ENCODE peak calls at places on chromosomes 5 and 9, in six cellular contexts. K, I, G, E, B and W are unnamed samples.

GRCh38 chr9:131733601-131734061 is 6.2 kb downstream of the RAPGEF1 start:
- DNase-seq in K (peak), I (peak), G (no peak), E (no peak), B (no peak), W (no peak)

GRCh38 chr5:64655596-64655995 is 34.7 kb upstream of the SHISAL2B start:
- DNase-seq in K (no peak), I (no peak), G (no peak), E (no peak), B (no peak), W (no peak)

GRCh38 chr9:121122450-121123032 is 47.8 kb downstream of the CNTRL start:
- DNase-seq in K (no peak), I (no peak), G (no peak), E (no peak), B (no peak), W (no peak)

GRCh38 chr9:133477992-133478850 is 678 bp downstream of the SLC2A6 start:
- DNase-seq in K (peak), I (no peak), G (no peak), E (no peak), B (peak), W (no peak)

GRCh38 chr9:3235497-3235896 is 290.3 kb downstream of the RFX3 start:
- DNase-seq in K (no peak), I (no peak), G (no peak), E (no peak), B (no peak), W (no peak)

GRCh38 chr9:113505963-113506624 is 42.6 kb downstream of the RGS3 start:
- DNase-seq in K (no peak), I (no peak), G (no peak), E (no peak), B (no peak), W (no peak)

GRCh38 chr5:43019615-43020293 is 20.4 kb downstream of the ANXA2R start:
- DNase-seq in K (peak), I (peak), G (no peak), E (peak), B (peak), W (no peak)

GRCh38 chr9:88307136-88307535 is 81.1 kb upstream of the SPIN1 start:
- DNase-seq in K (peak), I (no peak), G (no peak), E (peak), B (no peak), W (no peak)

GRCh38 chr9:137078701-137079400 is 1.5 kb downstream of the UAP1L1 start:
- DNase-seq in K (no peak), I (no peak), G (no peak), E (no peak), B (no peak), W (no peak)

GRCh38 chr5:59522201-59522831 is 371.2 kb downstream of the PDE4D start:
- DNase-seq in K (no peak), I (no peak), G (no peak), E (no peak), B (no peak), W (no peak)

GRCh38 chr5:113330533-113331200 is 104.1 kb downstream of the TSSK1B start:
- DNase-seq in K (peak), I (no peak), G (no peak), E (no peak), B (peak), W (no peak)

GRCh38 chr5:131795879-131796792 is 681 bp downstream of the FNIP1 start:
- DNase-seq in K (peak), I (peak), G (peak), E (peak), B (peak), W (peak)

GRCh38 chr9:128727626-128728248 is 3.8 kb upstream of the ZDHHC12 start:
- DNase-seq in K (no peak), I (no peak), G (no peak), E (no peak), B (no peak), W (no peak)

GRCh38 chr9:88645172-88645868 is 110.3 kb downstream of the NXNL2 start:
- DNase-seq in K (no peak), I (no peak), G (no peak), E (no peak), B (no peak), W (no peak)

GRCh38 chr5:102910240-102911226 is 155.4 kb downstream of the PAM start:
- DNase-seq in K (no peak), I (no peak), G (no peak), E (no peak), B (no peak), W (no peak)

GRCh38 chr9:96009690-96010477 is 134.4 kb downstream of the ERCC6L2 start:
- DNase-seq in K (no peak), I (peak), G (no peak), E (no peak), B (no peak), W (no peak)

GRCh38 chr5:89968870-89969472 is 440.6 kb downstream of the CETN3 start:
- DNase-seq in K (no peak), I (no peak), G (no peak), E (no peak), B (no peak), W (no peak)

GRCh38 chr5:948472-949274 is 56.0 kb downstream of the TRIP13 start:
- DNase-seq in K (no peak), I (no peak), G (no peak), E (no peak), B (no peak), W (peak)

GRCh38 chr9:354453-354852 is 139.8 kb downstream of the DOCK8 start:
- DNase-seq in K (no peak), I (no peak), G (no peak), E (no peak), B (no peak), W (no peak)

DNA sequence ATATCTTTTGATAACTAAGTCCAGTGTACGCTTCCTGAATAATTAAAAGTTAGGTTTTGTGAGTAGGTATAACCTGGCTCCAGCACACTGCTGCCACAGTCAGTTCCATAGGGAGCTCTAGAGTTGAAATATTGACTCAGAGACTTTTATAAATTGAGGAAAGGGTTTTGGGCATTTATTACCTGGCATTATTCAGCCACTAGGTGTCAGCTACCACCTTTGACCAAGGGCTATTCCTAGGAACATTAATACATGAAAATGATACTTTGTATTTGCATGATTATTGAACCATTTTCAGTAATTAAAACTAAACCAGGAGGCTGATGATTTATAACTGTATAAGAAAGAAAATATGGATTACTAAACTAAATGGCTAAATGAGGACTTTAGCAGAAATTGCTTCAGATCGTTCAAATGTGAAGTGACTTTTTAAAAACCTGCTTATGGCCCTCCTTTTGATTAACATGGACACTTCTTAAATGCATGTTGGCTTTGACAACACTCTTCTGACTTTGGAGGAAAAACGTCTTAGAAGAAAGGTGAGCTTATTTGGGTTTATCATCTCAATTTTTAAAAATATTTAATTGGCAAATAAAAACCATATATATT is 83.0 kb downstream of the SMC2 start:
- DNase-seq in K (no peak), I (no peak), G (no peak), E (no peak), B (no peak), W (no peak)
- TF ChIP-seq CTCF in K (peak), I (no peak), G (no peak), E (no peak), B (peak), W (peak)

GRCh38 chr9:111919875-111920274 is 23.3 kb downstream of the UGCG start:
- DNase-seq in K (no peak), I (no peak), G (no peak), E (no peak), B (no peak), W (no peak)
- TF ChIP-seq CTCF in K (no peak), I (no peak), G (no peak), E (no peak), B (no peak), W (no peak)

GRCh38 chr5:116300016-116300601 is 215.3 kb downstream of the COMMD10 start:
- DNase-seq in K (no peak), I (no peak), G (no peak), E (no peak), B (no peak), W (no peak)

GRCh38 chr5:116297296-116297814 is 212.5 kb downstream of the COMMD10 start:
- DNase-seq in K (no peak), I (no peak), G (no peak), E (no peak), B (no peak), W (no peak)

GRCh38 chr5:116303810-116304209 is 219.0 kb downstream of the COMMD10 start:
- DNase-seq in K (no peak), I (no peak), G (no peak), E (no peak), B (no peak), W (no peak)

GRCh38 chr5:116303340-116303739 is 218.5 kb downstream of the COMMD10 start:
- DNase-seq in K (no peak), I (no peak), G (no peak), E (no peak), B (no peak), W (no peak)

GRCh38 chr5:116301110-116301509 is 216.3 kb downstream of the COMMD10 start:
- DNase-seq in K (no peak), I (no peak), G (no peak), E (no peak), B (no peak), W (no peak)
- TF ChIP-seq CTCF in K (no peak), I (no peak), G (no peak), E (no peak), B (no peak), W (no peak)

GRCh38 chr5:6584727-6585126 is 48.1 kb downstream of the NSUN2 start:
- DNase-seq in K (no peak), I (no peak), G (no peak), E (no peak), B (no peak), W (no peak)

GRCh38 chr5:6582507-6583048 is 50.3 kb downstream of the NSUN2 start:
- DNase-seq in K (no peak), I (no peak), G (no peak), E (no peak), B (no peak), W (no peak)

GRCh38 chr5:6584101-6584645 is 48.7 kb downstream of the NSUN2 start:
- DNase-seq in K (no peak), I (no peak), G (no peak), E (no peak), B (no peak), W (no peak)

GRCh38 chr5:6581559-6582426 is 51.1 kb downstream of the NSUN2 start:
- DNase-seq in K (no peak), I (no peak), G (no peak), E (no peak), B (no peak), W (no peak)

GRCh38 chr5:6583049-6583880 is 49.6 kb downstream of the NSUN2 start:
- DNase-seq in K (peak), I (no peak), G (peak), E (no peak), B (peak), W (peak)
- TF ChIP-seq CTCF in K (peak), I (no peak), G (peak), E (no peak), B (peak), W (peak)

GRCh38 chr9:104686081-104686480 is 8.2 kb upstream of the OR13D1 start:
- DNase-seq in K (no peak), I (no peak), G (no peak), E (no peak), B (no peak), W (no peak)

DNA sequence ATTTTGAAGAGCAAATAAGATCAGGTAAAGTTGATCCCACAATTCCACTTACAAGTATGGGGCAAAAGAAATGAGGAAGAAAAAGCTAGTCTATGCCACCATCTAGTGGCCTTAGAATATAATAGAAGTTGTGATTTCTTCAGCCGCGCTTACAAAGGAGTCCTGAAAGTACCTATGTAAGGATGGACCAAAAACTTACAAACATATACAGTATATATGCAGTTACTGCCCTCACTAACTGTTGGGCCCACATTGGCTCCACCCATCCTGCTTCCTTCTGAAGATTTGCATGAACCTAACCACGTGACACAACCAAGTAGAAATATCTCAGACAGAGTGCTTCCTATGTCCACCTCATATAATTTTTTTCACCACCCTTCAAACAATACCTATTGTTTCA is 11.7 kb upstream of the OR13D1 start:
- DNase-seq in K (no peak), I (no peak), G (no peak), E (no peak), B (no peak), W (no peak)
- TF ChIP-seq CTCF in K (peak), I (peak), G (peak), E (no peak), B (peak), W (peak)

GRCh38 chr9:93290495-93291434 is 106.8 kb downstream of the WNK2 start:
- DNase-seq in K (no peak), I (no peak), G (no peak), E (peak), B (peak), W (no peak)
- TF ChIP-seq CTCF in K (no peak), I (no peak), G (no peak), E (no peak), B (no peak), W (no peak)

GRCh38 chr9:32348289-32348688 is 36.2 kb upstream of the ACO1 start:
- DNase-seq in K (no peak), I (no peak), G (no peak), E (no peak), B (no peak), W (no peak)

GRCh38 chr9:32350682-32351081 is 33.8 kb upstream of the ACO1 start:
- DNase-seq in K (no peak), I (no peak), G (no peak), E (no peak), B (no peak), W (no peak)

DNA sequence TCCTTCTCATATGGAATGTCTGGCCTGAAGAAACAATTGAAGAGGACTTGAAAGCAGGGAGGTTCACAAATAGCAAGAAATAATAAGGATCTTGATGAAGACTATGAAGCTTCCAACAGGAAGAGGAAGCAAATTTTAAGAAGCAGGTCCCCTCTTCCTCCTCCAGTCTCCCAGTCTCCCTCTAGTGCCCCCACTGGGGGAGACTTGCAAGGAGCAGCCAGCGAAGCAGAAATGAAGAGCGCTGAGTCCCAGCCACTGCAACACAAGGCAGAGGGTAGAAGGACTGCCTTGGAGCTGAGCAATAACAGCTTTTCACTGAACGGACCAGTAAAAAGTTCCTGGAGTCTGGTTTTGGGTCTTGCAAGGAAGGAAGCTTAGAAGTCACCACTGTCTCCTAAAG is 32.6 kb upstream of the ACO1 start:
- DNase-seq in K (no peak), I (no peak), G (no peak), E (no peak), B (no peak), W (no peak)
- TF ChIP-seq CTCF in K (no peak), I (no peak), G (no peak), E (no peak), B (no peak), W (no peak)

GRCh38 chr5:78387468-78388153 is 27.2 kb downstream of the SCAMP1 start:
- DNase-seq in K (no peak), I (no peak), G (no peak), E (no peak), B (no peak), W (no peak)
- TF ChIP-seq CTCF in K (no peak), I (no peak), G (no peak), E (no peak), B (no peak), W (no peak)

GRCh38 chr5:138464018-138464387 is 1.3 kb upstream of the EGR1 start:
- DNase-seq in K (peak), I (peak), G (peak), E (peak), B (peak), W (peak)

GRCh38 chr5:138466058-138466899 is 1.0 kb downstream of the EGR1 start:
- DNase-seq in K (no peak), I (no peak), G (no peak), E (no peak), B (no peak), W (peak)

GRCh38 chr5:138465288-138466057 is at the start of gene EGR1:
- DNase-seq in K (peak), I (peak), G (peak), E (peak), B (peak), W (peak)

GRCh38 chr5:138463335-138464017 is 1.8 kb upstream of the EGR1 start:
- DNase-seq in K (no peak), I (no peak), G (no peak), E (no peak), B (no peak), W (no peak)

DNA sequence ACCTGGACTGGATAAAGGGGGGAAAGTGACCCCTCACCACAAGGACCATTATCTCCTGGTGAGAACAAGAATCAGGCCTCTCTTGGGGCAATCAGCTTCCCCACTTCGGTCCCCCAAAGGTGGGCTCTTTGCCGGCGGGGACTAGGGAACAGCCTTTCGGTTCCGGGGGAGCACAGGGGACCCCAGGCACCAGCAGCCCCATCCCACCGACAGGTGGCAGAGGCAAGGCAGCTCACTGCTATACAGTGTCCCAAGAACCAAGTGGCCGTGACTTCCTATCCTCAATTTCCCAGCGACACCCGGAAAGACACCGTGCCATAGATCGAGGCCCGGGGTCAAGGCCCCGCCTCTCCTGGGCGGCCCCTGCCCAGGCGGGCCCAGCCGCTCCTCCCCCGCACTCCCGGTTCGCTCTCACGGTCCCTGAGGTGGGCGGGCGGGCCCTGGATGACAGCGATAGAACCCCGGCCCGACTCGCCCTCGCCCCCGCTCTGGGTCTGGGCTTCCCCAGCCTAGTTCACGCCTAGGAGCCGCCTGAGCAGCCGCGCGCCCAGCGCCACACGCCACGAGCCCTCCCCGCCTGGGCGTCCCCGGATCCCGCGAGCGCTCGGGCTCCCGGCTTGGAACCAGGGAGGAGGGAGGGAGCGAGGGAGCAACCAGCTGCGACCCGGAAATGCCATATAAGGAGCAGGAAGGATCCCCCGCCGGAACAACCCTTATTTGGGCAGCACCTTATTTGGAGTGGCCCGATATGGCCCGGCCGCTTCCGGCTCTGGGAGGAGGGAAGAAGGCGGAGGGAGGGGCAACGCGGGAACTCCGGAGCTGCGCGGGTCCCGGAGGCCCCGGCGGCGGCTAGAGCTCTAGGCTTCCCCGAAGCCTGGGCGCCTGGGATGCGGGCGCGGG is 641 bp upstream of the EGR1 start:
- DNase-seq in K (peak), I (peak), G (peak), E (peak), B (peak), W (peak)
- TF ChIP-seq CTCF in K (peak), I (peak), G (peak), E (no peak), B (peak), W (peak)

GRCh38 chr9:17905356-17906203 is 326.7 kb downstream of the SH3GL2 start:
- DNase-seq in K (no peak), I (no peak), G (no peak), E (no peak), B (no peak), W (no peak)
- TF ChIP-seq CTCF in K (no peak), I (no peak), G (no peak), E (no peak), B (no peak), W (no peak)